ENCODE peak calls at places on chromosomes 12 and 14, in nine cellular contexts. Q is fibroblast of lung, F is mucosa of descending colon, O is tibial artery, G is lung, D is cardiac muscle cell, B is H9, N is neural progenitor cell, T is dorsolateral prefrontal cortex. V is an unnamed sample.

GRCh38 chr12:124939428-124940142 is 25.1 kb upstream of the UBC start:
- DNase-seq in D (peak), G (peak), N (peak), O (peak), Q (peak), T (peak), B (peak), F (peak), V (peak)

GRCh38 chr14:54676822-54677708 is 110.1 kb downstream of the SAMD4A start:
- DNase-seq in T (no peak), B (peak), G (no peak), Q (peak), O (peak), F (no peak), D (peak), N (peak), V (no peak)

GRCh38 chr12:90515199-90516175 is 439.5 kb downstream of the CCER1 start:
- DNase-seq in O (no peak), Q (peak), D (peak), G (no peak), B (no peak), N (no peak), F (no peak), T (no peak), V (no peak)

GRCh38 chr14:59159169-59159568 is 29.3 kb upstream of the DAAM1 start:
- DNase-seq in F (no peak), O (no peak), B (no peak), D (no peak), G (no peak), Q (no peak), T (no peak), N (no peak), V (no peak)

GRCh38 chr12:49975370-49975761 is 2.6 kb downstream of the AQP6 start:
- DNase-seq in D (no peak), T (peak), Q (no peak), G (no peak), O (no peak), F (no peak), N (peak), B (peak), V (no peak)

GRCh38 chr14:72851660-72852059 is 42.2 kb downstream of the DPF3 start:
- DNase-seq in T (no peak), G (no peak), B (no peak), N (no peak), F (no peak), Q (no peak), O (no peak), D (no peak), V (no peak)

GRCh38 chr12:113064395-113065125 is 8.0 kb downstream of the DTX1 start:
- DNase-seq in D (no peak), Q (no peak), F (no peak), B (no peak), O (no peak), G (no peak), T (no peak), N (no peak), V (no peak)

GRCh38 chr12:122079038-122079531 is 529 bp downstream of the MLXIP start:
- DNase-seq in N (peak), O (no peak), G (no peak), F (peak), B (peak), T (no peak), Q (no peak), D (no peak), V (no peak)

GRCh38 chr14:42335918-42336317 is 729.2 kb downstream of the LRFN5 start:
- DNase-seq in G (no peak), N (peak), T (no peak), D (no peak), F (no peak), B (peak), O (no peak), Q (no peak), V (no peak)

GRCh38 chr12:123034865-123035264 is 54.4 kb downstream of the ARL6IP4 start:
- DNase-seq in G (no peak), N (no peak), T (no peak), F (no peak), Q (peak), O (no peak), D (peak), B (no peak), V (no peak)

GRCh38 chr12:104738371-104738710 is 219.7 kb downstream of the SLC41A2 start:
- DNase-seq in B (no peak), O (no peak), Q (no peak), T (no peak), F (no peak), G (no peak), N (no peak), D (no peak), V (no peak)

GRCh38 chr12:6233121-6233971 is 33.1 kb downstream of the CD9 start:
- DNase-seq in T (no peak), D (no peak), F (peak), N (no peak), O (no peak), Q (no peak), G (no peak), B (no peak), V (no peak)
- TF ChIP-seq CTCF in T (peak), D (peak), F (no peak), N (peak), O (no peak), Q (no peak), G (no peak), B (peak), V (no peak)

GRCh38 chr12:27246141-27246540 is 2.1 kb downstream of the STK38L start:
- DNase-seq in O (no peak), N (peak), D (no peak), T (no peak), G (no peak), F (no peak), Q (no peak), B (no peak), V (no peak)

GRCh38 chr12:27245039-27245438 is 953 bp downstream of the STK38L start:
- DNase-seq in G (no peak), F (no peak), T (no peak), Q (no peak), B (no peak), N (no peak), D (peak), O (no peak), V (no peak)

GRCh38 chr12:27243006-27243405 is 1.1 kb upstream of the STK38L start:
- DNase-seq in Q (no peak), G (no peak), N (no peak), T (no peak), O (no peak), F (no peak), D (no peak), B (no peak), V (no peak)

GRCh38 chr12:27244680-27245005 is 557 bp downstream of the STK38L start:
- DNase-seq in T (no peak), N (no peak), D (peak), O (no peak), F (no peak), G (no peak), Q (no peak), B (no peak), V (no peak)

DNA sequence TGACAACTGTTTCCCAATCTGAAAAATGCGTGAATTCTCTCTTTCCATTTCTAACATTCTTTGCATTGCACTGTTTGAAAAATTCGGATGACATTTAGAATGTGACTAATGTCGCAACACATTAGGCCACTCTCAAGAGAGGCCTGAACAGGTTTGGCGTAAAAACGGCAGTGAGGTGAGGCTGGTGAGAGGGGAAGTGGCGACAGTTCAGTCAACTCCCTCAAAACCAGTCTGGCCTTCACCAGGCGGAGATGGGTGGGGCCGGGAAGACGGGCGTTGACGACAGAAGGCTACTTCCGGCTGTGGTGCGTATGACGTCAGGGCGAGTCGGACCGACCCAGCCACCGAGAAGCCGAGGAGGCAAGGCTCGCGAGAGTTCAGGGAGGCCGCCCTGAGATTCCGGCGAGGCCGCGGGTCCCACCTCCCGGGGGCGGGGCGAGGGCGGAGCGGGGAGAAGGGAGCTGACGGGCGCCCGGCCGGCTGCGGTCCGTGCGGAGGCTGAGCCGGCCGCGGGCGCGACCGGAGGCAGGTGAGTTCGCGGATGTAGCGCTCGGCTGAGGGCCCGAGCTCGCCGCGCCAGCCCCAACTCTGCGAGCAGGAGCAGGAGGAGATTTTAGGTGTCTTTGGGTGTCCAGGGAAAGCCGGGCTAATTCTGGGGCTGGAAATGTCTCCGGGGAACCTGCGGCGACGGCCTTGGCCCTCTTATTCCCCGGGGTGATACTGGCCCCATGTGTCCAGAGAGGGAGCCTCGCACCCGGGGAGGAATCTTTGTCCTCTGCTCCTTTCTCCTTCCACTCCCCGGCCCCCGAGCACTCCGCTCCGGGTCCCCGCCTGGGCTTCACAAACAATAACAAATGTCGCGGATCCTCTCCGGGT is at the start of gene STK38L:
- DNase-seq in G (peak), B (peak), D (peak), F (peak), Q (peak), N (peak), T (peak), O (peak), V (peak)
- TF ChIP-seq CTCF in G (no peak), B (peak), D (peak), F (no peak), Q (peak), N (peak), T (no peak), O (no peak), V (peak)

DNA sequence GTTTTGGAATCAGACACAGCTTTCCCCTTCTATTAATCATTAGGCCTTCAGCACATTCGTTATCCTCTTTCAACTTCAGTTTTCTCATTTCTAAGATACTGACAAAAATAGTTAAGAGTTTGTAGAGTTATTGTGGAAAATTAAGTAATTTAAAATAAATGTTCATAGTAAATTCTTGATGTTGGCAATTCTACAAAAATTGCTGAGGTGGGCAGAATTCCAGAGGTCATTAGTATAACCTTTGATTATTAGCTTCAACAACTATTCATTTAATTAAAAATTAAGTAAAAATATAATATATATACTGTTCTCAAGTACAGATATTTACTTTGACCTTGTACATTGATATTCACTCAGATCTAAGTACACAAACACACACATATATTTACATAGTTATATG is 58.5 kb downstream of the DIO2 start:
- DNase-seq in T (no peak), Q (no peak), F (no peak), B (no peak), N (no peak), O (no peak), G (no peak), D (no peak), V (no peak)
- TF ChIP-seq CTCF in T (no peak), Q (no peak), F (no peak), B (no peak), N (no peak), O (no peak), G (no peak), D (no peak), V (no peak)

GRCh38 chr14:39576258-39576657 is 144.0 kb upstream of the FBXO33 start:
- DNase-seq in O (no peak), N (no peak), G (no peak), T (no peak), F (no peak), B (peak), D (no peak), Q (no peak), V (no peak)
- TF ChIP-seq CTCF in O (no peak), N (peak), G (no peak), T (no peak), F (no peak), B (peak), D (no peak), Q (no peak), V (peak)

GRCh38 chr14:71228711-71229110 is 321.5 kb downstream of the PCNX1 start:
- DNase-seq in Q (no peak), F (no peak), N (no peak), D (peak), O (no peak), B (no peak), T (no peak), G (no peak), V (no peak)
- TF ChIP-seq CTCF in Q (no peak), F (no peak), N (no peak), D (no peak), O (no peak), B (no peak), T (no peak), G (no peak), V (no peak)

GRCh38 chr12:69595689-69596088 is 10.4 kb downstream of the CCT2 start:
- DNase-seq in Q (no peak), N (no peak), G (no peak), O (no peak), D (no peak), B (no peak), T (no peak), F (no peak), V (no peak)
- TF ChIP-seq CTCF in Q (no peak), N (no peak), G (no peak), O (no peak), D (no peak), B (no peak), T (no peak), F (no peak), V (no peak)